ENCODE peak calls at places on chromosomes 12 and 14, in eight cellular contexts. One of them, this sample, is unnamed.

GRCh38 chr12:39503445-39503844 is 60.5 kb upstream of the KIF21A start:
- DNase-seq in GM23338: peak
- DNase-seq in PC-3: peak
- DNase-seq in OCI-LY7: no peak
- DNase-seq in SK-N-SH: no peak
- DNase-seq in HCT116: peak
- DNase-seq in MM.1S: no peak
- DNase-seq in hepatocyte: no peak
- DNase-seq in this sample: no peak

GRCh38 chr12:100254876-100255275 is 12.0 kb downstream of the DEPDC4 start:
- DNase-seq in GM23338: no peak
- DNase-seq in PC-3: no peak
- DNase-seq in OCI-LY7: no peak
- DNase-seq in SK-N-SH: no peak
- DNase-seq in HCT116: no peak
- DNase-seq in MM.1S: no peak
- DNase-seq in hepatocyte: no peak
- DNase-seq in this sample: no peak

GRCh38 chr12:5689773-5690172 is 255.3 kb downstream of the ANO2 start:
- DNase-seq in GM23338: peak
- DNase-seq in PC-3: no peak
- DNase-seq in OCI-LY7: no peak
- DNase-seq in SK-N-SH: no peak
- DNase-seq in HCT116: peak
- DNase-seq in MM.1S: no peak
- DNase-seq in hepatocyte: peak
- DNase-seq in this sample: no peak

GRCh38 chr14:70425349-70425748 is 8.5 kb upstream of the SYNJ2BP start:
- DNase-seq in GM23338: no peak
- DNase-seq in PC-3: no peak
- DNase-seq in OCI-LY7: no peak
- DNase-seq in SK-N-SH: no peak
- DNase-seq in HCT116: no peak
- DNase-seq in MM.1S: no peak
- DNase-seq in hepatocyte: peak
- DNase-seq in this sample: no peak

GRCh38 chr14:51087024-51087423 is 7.9 kb downstream of the TRIM9 start:
- DNase-seq in GM23338: peak
- DNase-seq in PC-3: peak
- DNase-seq in OCI-LY7: no peak
- DNase-seq in SK-N-SH: no peak
- DNase-seq in HCT116: peak
- DNase-seq in MM.1S: peak
- DNase-seq in hepatocyte: peak
- DNase-seq in this sample: no peak

GRCh38 chr14:78135450-78135891 is 34.7 kb upstream of the NRXN3 start:
- DNase-seq in GM23338: no peak
- DNase-seq in PC-3: peak
- DNase-seq in OCI-LY7: no peak
- DNase-seq in SK-N-SH: no peak
- DNase-seq in HCT116: no peak
- DNase-seq in MM.1S: no peak
- DNase-seq in hepatocyte: no peak
- DNase-seq in this sample: no peak

GRCh38 chr12:111440152-111440551 is 34.4 kb downstream of the SH2B3 start:
- DNase-seq in GM23338: no peak
- DNase-seq in PC-3: no peak
- DNase-seq in OCI-LY7: no peak
- DNase-seq in SK-N-SH: no peak
- DNase-seq in HCT116: no peak
- DNase-seq in MM.1S: no peak
- DNase-seq in hepatocyte: no peak
- DNase-seq in this sample: no peak

GRCh38 chr12:92444763-92445162 is 258.0 kb upstream of the PLEKHG7 start:
- DNase-seq in GM23338: no peak
- DNase-seq in PC-3: no peak
- DNase-seq in OCI-LY7: peak
- DNase-seq in SK-N-SH: no peak
- DNase-seq in HCT116: no peak
- DNase-seq in MM.1S: no peak
- DNase-seq in hepatocyte: no peak
- DNase-seq in this sample: no peak

GRCh38 chr12:9701380-9702154 is 31.3 kb downstream of the CLECL1 start:
- DNase-seq in GM23338: no peak
- DNase-seq in PC-3: no peak
- DNase-seq in OCI-LY7: no peak
- DNase-seq in SK-N-SH: no peak
- DNase-seq in HCT116: no peak
- DNase-seq in MM.1S: no peak
- DNase-seq in hepatocyte: no peak
- DNase-seq in this sample: no peak

GRCh38 chr14:90568405-90568804 is 171.6 kb downstream of the CALM1 start:
- DNase-seq in GM23338: no peak
- DNase-seq in PC-3: no peak
- DNase-seq in OCI-LY7: no peak
- DNase-seq in SK-N-SH: no peak
- DNase-seq in HCT116: no peak
- DNase-seq in MM.1S: no peak
- DNase-seq in hepatocyte: no peak
- DNase-seq in this sample: no peak

GRCh38 chr12:49088190-49088931 is 6.2 kb downstream of the DHH start:
- DNase-seq in GM23338: peak
- DNase-seq in PC-3: peak
- DNase-seq in OCI-LY7: peak
- DNase-seq in SK-N-SH: peak
- DNase-seq in HCT116: peak
- DNase-seq in MM.1S: peak
- DNase-seq in hepatocyte: peak
- DNase-seq in this sample: peak

GRCh38 chr12:76032043-76032981 is 736 bp upstream of the PHLDA1 start:
- DNase-seq in GM23338: peak
- DNase-seq in PC-3: peak
- DNase-seq in OCI-LY7: peak
- DNase-seq in SK-N-SH: peak
- DNase-seq in HCT116: no peak
- DNase-seq in MM.1S: peak
- DNase-seq in hepatocyte: peak
- DNase-seq in this sample: peak

GRCh38 chr14:58491593-58491992 is 64.1 kb downstream of the KIAA0586 start:
- DNase-seq in GM23338: no peak
- DNase-seq in PC-3: peak
- DNase-seq in OCI-LY7: no peak
- DNase-seq in SK-N-SH: no peak
- DNase-seq in HCT116: no peak
- DNase-seq in MM.1S: no peak
- DNase-seq in hepatocyte: no peak
- DNase-seq in this sample: no peak

GRCh38 chr14:23561259-23561658 is 5.2 kb downstream of the THTPA start:
- DNase-seq in GM23338: no peak
- DNase-seq in PC-3: no peak
- DNase-seq in OCI-LY7: no peak
- DNase-seq in SK-N-SH: no peak
- DNase-seq in HCT116: no peak
- DNase-seq in MM.1S: no peak
- DNase-seq in hepatocyte: no peak
- DNase-seq in this sample: no peak

GRCh38 chr14:56333361-56334279 is 215.4 kb downstream of the PELI2 start:
- DNase-seq in GM23338: no peak
- DNase-seq in PC-3: peak
- DNase-seq in OCI-LY7: no peak
- DNase-seq in SK-N-SH: no peak
- DNase-seq in HCT116: no peak
- DNase-seq in MM.1S: no peak
- DNase-seq in hepatocyte: peak
- DNase-seq in this sample: no peak

GRCh38 chr14:33229269-33229924 is 290.7 kb downstream of the NPAS3 start:
- DNase-seq in GM23338: no peak
- DNase-seq in PC-3: no peak
- DNase-seq in OCI-LY7: no peak
- DNase-seq in SK-N-SH: peak
- DNase-seq in HCT116: no peak
- DNase-seq in MM.1S: no peak
- DNase-seq in hepatocyte: peak
- DNase-seq in this sample: no peak

GRCh38 chr12:82993610-82994009 is 306.9 kb downstream of the TMTC2 start:
- DNase-seq in GM23338: no peak
- DNase-seq in PC-3: no peak
- DNase-seq in OCI-LY7: no peak
- DNase-seq in SK-N-SH: no peak
- DNase-seq in HCT116: no peak
- DNase-seq in MM.1S: no peak
- DNase-seq in hepatocyte: no peak
- DNase-seq in this sample: no peak
- TF ChIP-seq CTCF in GM23338: no peak
- TF ChIP-seq CTCF in PC-3: no peak
- TF ChIP-seq CTCF in OCI-LY7: no peak
- TF ChIP-seq CTCF in SK-N-SH: no peak
- TF ChIP-seq CTCF in HCT116: no peak
- TF ChIP-seq CTCF in MM.1S: no peak
- TF ChIP-seq CTCF in hepatocyte: no peak
- TF ChIP-seq CTCF in this sample: no peak

GRCh38 chr14:85402546-85403162 is 127.3 kb upstream of the FLRT2 start:
- DNase-seq in GM23338: no peak
- DNase-seq in PC-3: no peak
- DNase-seq in OCI-LY7: no peak
- DNase-seq in SK-N-SH: no peak
- DNase-seq in HCT116: no peak
- DNase-seq in MM.1S: no peak
- DNase-seq in hepatocyte: no peak
- DNase-seq in this sample: no peak
- TF ChIP-seq EZH2phosphoT487 in GM23338: no peak
- TF ChIP-seq EZH2phosphoT487 in PC-3: no peak
- TF ChIP-seq EZH2phosphoT487 in OCI-LY7: no peak
- TF ChIP-seq EZH2phosphoT487 in SK-N-SH: no peak
- TF ChIP-seq EZH2phosphoT487 in HCT116: no peak
- TF ChIP-seq EZH2phosphoT487 in MM.1S: no peak
- TF ChIP-seq EZH2phosphoT487 in hepatocyte: no peak
- TF ChIP-seq EZH2phosphoT487 in this sample: no peak

GRCh38 chr12:87953257-87953860 is 75.8 kb downstream of the C12orf50 start:
- DNase-seq in GM23338: peak
- DNase-seq in PC-3: peak
- DNase-seq in OCI-LY7: peak
- DNase-seq in SK-N-SH: peak
- DNase-seq in HCT116: peak
- DNase-seq in MM.1S: peak
- DNase-seq in hepatocyte: peak
- DNase-seq in this sample: peak
- TF ChIP-seq CTCF in GM23338: peak
- TF ChIP-seq CTCF in PC-3: peak
- TF ChIP-seq CTCF in OCI-LY7: peak
- TF ChIP-seq CTCF in SK-N-SH: peak
- TF ChIP-seq CTCF in HCT116: peak
- TF ChIP-seq CTCF in MM.1S: peak
- TF ChIP-seq CTCF in hepatocyte: peak
- TF ChIP-seq CTCF in this sample: peak

GRCh38 chr12:20505056-20505455 is 136.7 kb downstream of the PDE3A start:
- DNase-seq in GM23338: no peak
- DNase-seq in PC-3: peak
- DNase-seq in OCI-LY7: no peak
- DNase-seq in SK-N-SH: no peak
- DNase-seq in HCT116: no peak
- DNase-seq in MM.1S: no peak
- DNase-seq in hepatocyte: no peak
- DNase-seq in this sample: no peak
- TF ChIP-seq EZH2phosphoT487 in GM23338: no peak
- TF ChIP-seq EZH2phosphoT487 in PC-3: no peak
- TF ChIP-seq EZH2phosphoT487 in OCI-LY7: no peak
- TF ChIP-seq EZH2phosphoT487 in SK-N-SH: no peak
- TF ChIP-seq EZH2phosphoT487 in HCT116: no peak
- TF ChIP-seq EZH2phosphoT487 in MM.1S: no peak
- TF ChIP-seq EZH2phosphoT487 in hepatocyte: no peak
- TF ChIP-seq EZH2phosphoT487 in this sample: no peak